ENCODE peak calls at places on chromosomes 2 and 18, in six cellular contexts. O, H, P, X, V and Q are unnamed samples.

GRCh38 chr2:231172020-231172419 is 26.4 kb upstream of the ARMC9 start:
- DNase-seq in O (no peak), P (no peak), X (no peak), H (peak), V (no peak), Q (no peak)

GRCh38 chr2:172090044-172090946 is 5.0 kb downstream of the DLX1 start:
- DNase-seq in P (no peak), X (no peak), O (no peak), H (no peak), V (peak), Q (no peak)

GRCh38 chr2:218984239-218985020 is 554 bp downstream of the FEV start:
- DNase-seq in X (no peak), V (peak), P (peak), O (no peak), H (no peak), Q (no peak)

GRCh38 chr2:41414486-41415230 is 633.2 kb upstream of the PKDCC start:
- DNase-seq in H (peak), O (peak), V (peak), P (peak), X (no peak), Q (no peak)

GRCh38 chr2:210049831-210050230 is 47.4 kb downstream of the RPE start:
- DNase-seq in O (no peak), V (no peak), X (no peak), H (no peak), P (no peak), Q (no peak)

GRCh38 chr2:138391956-138392355 is 109.6 kb upstream of the SPOPL start:
- DNase-seq in X (no peak), V (no peak), H (no peak), O (no peak), P (no peak), Q (no peak)

GRCh38 chr2:103174711-103175110 is 412.9 kb downstream of the TMEM182 start:
- DNase-seq in P (no peak), O (no peak), X (no peak), H (no peak), V (no peak), Q (no peak)

GRCh38 chr18:22186484-22186971 is 17.1 kb downstream of the GATA6 start:
- DNase-seq in P (no peak), V (no peak), O (no peak), H (no peak), X (no peak), Q (no peak)

GRCh38 chr2:38109732-38110181 is 33.8 kb upstream of the CYP1B1 start:
- DNase-seq in X (no peak), H (no peak), O (no peak), V (no peak), P (no peak), Q (no peak)

GRCh38 chr2:130327703-130328527 is 14.8 kb upstream of the IMP4 start:
- DNase-seq in O (peak), P (no peak), H (peak), V (no peak), X (no peak), Q (no peak)